ENCODE peak calls at places on chromosome 20, in ten cellular contexts. R, K, H, X, C, Q, T, D, N and Z are unnamed samples.

GRCh38 chr20:62900692-62901584 is 25.4 kb downstream of the DIDO1 start:
- DNase-seq in R (no peak), K (peak; percentile 32), H (peak; percentile 88), X (no peak), C (no peak), Q (peak; percentile 55), T (no peak), D (peak; percentile 68), N (peak; percentile 58), Z (peak; percentile 34)

GRCh38 chr20:9615766-9616454 is 101.5 kb downstream of the LAMP5 start:
- DNase-seq in R (no peak), K (no peak), H (peak; percentile 21), X (no peak), C (no peak), Q (no peak), T (no peak), D (no peak), N (no peak), Z (no peak)

GRCh38 chr20:17684077-17684888 is 2.2 kb upstream of the RRBP1 start:
- DNase-seq in R (no peak), K (no peak), H (no peak), X (no peak), C (no peak), Q (peak; percentile 44), T (no peak), D (no peak), N (no peak), Z (no peak)

GRCh38 chr20:50333131-50333530 is 142.5 kb downstream of the CEBPB start:
- DNase-seq in R (no peak), K (no peak), H (no peak), X (no peak), C (no peak), Q (no peak), T (no peak), D (no peak), N (no peak), Z (no peak)

GRCh38 chr20:48295445-48295903 is 510.2 kb upstream of the SULF2 start:
- DNase-seq in R (peak; percentile 98), K (peak; percentile 66), H (peak; percentile 56), X (peak; percentile 67), C (peak; percentile 86), Q (no peak), T (no peak), D (no peak), N (peak; percentile 97), Z (peak; percentile 91)

GRCh38 chr20:38762174-38762573 is 13.9 kb downstream of the ACTR5 start:
- DNase-seq in R (no peak), K (no peak), H (no peak), X (no peak), C (no peak), Q (no peak), T (no peak), D (no peak), N (no peak), Z (no peak)

GRCh38 chr20:61912665-61913422 is 152.8 kb downstream of the TAF4 start:
- DNase-seq in R (no peak), K (no peak), H (no peak), X (no peak), C (no peak), Q (no peak), T (no peak), D (no peak), N (no peak), Z (no peak)

GRCh38 chr20:35893942-35894341 is 60.4 kb downstream of the SCAND1 start:
- DNase-seq in R (no peak), K (no peak), H (no peak), X (no peak), C (no peak), Q (no peak), T (no peak), D (no peak), N (no peak), Z (no peak)

GRCh38 chr20:2798095-2798805 is 2.2 kb downstream of the CPXM1 start:
- DNase-seq in R (no peak), K (no peak), H (no peak), X (no peak), C (no peak), Q (no peak), T (no peak), D (no peak), N (no peak), Z (no peak)

GRCh38 chr20:25761596-25761995 is 64.9 kb upstream of the ZNF337 start:
- DNase-seq in R (no peak), K (no peak), H (no peak), X (no peak), C (no peak), Q (no peak), T (no peak), D (no peak), N (no peak), Z (no peak)

GRCh38 chr20:23867152-23867776 is 12.3 kb downstream of the CST5 start:
- DNase-seq in R (no peak), K (no peak), H (no peak), X (no peak), C (no peak), Q (no peak), T (no peak), D (no peak), N (no peak), Z (no peak)

GRCh38 chr20:46905364-46906125 is 10.9 kb downstream of the EYA2 start:
- DNase-seq in R (no peak), K (no peak), H (no peak), X (no peak), C (no peak), Q (no peak), T (no peak), D (no peak), N (no peak), Z (no peak)

GRCh38 chr20:62805711-62806382 is 1.2 kb downstream of the OGFR start:
- DNase-seq in R (peak; percentile 29), K (no peak), H (no peak), X (no peak), C (no peak), Q (peak; percentile 60), T (no peak), D (no peak), N (peak; percentile 43), Z (no peak)

GRCh38 chr20:59994697-59995122 is 36.5 kb downstream of the CDH26 start:
- DNase-seq in R (peak; percentile 23), K (peak; percentile 19), H (no peak), X (no peak), C (no peak), Q (peak; percentile 18), T (no peak), D (no peak), N (peak; percentile 3), Z (no peak)

GRCh38 chr20:51383891-51384510 is 158.5 kb downstream of the NFATC2 start:
- DNase-seq in R (no peak), K (no peak), H (no peak), X (no peak), C (no peak), Q (no peak), T (no peak), D (no peak), N (no peak), Z (no peak)

GRCh38 chr20:5126512-5127203 is at the start of gene CDS2:
- DNase-seq in R (peak; percentile 99), K (peak; percentile 98), H (peak; percentile 99), X (peak; percentile 94), C (peak; percentile 91), Q (peak; percentile 100), T (peak; percentile 100), D (peak; percentile 99), N (peak; percentile 99), Z (peak; percentile 92)

GRCh38 chr20:18566892-18567738 is at the start of gene SMIM26:
- DNase-seq in R (peak; percentile 88), K (peak; percentile 93), H (peak; percentile 96), X (peak; percentile 85), C (peak; percentile 47), Q (peak; percentile 97), T (peak; percentile 94), D (peak; percentile 92), N (peak; percentile 88), Z (peak; percentile 71)

GRCh38 chr20:5504061-5504739 is 187.4 kb upstream of the PROKR2 start:
- DNase-seq in R (peak; percentile 72), K (no peak), H (peak; percentile 80), X (no peak), C (no peak), Q (peak; percentile 71), T (no peak), D (no peak), N (peak; percentile 53), Z (no peak)

GRCh38 chr20:47730744-47731143 is 54.5 kb downstream of the SULF2 start:
- DNase-seq in R (no peak), K (no peak), H (no peak), X (no peak), C (no peak), Q (no peak), T (no peak), D (no peak), N (no peak), Z (no peak)

GRCh38 chr20:688809-689208 is 13.2 kb upstream of the SCRT2 start:
- DNase-seq in R (peak; percentile 14), K (no peak), H (no peak), X (peak; percentile 54), C (no peak), Q (no peak), T (no peak), D (no peak), N (no peak), Z (no peak)

GRCh38 chr20:6678101-6678500 is 89.4 kb upstream of the BMP2 start:
- DNase-seq in R (no peak), K (no peak), H (no peak), X (no peak), C (no peak), Q (no peak), T (no peak), D (no peak), N (no peak), Z (no peak)

GRCh38 chr20:34531608-34532265 is 15.5 kb downstream of the DYNLRB1 start:
- DNase-seq in R (no peak), K (no peak), H (no peak), X (no peak), C (no peak), Q (no peak), T (no peak), D (no peak), N (no peak), Z (no peak)

GRCh38 chr20:52294106-52294628 is 102.6 kb upstream of the ZFP64 start:
- DNase-seq in R (no peak), K (no peak), H (no peak), X (no peak), C (no peak), Q (no peak), T (no peak), D (no peak), N (peak; percentile 26), Z (no peak)

GRCh38 chr20:1280421-1281102 is 14.5 kb downstream of the SNPH start:
- DNase-seq in R (peak; percentile 42), K (no peak), H (no peak), X (no peak), C (no peak), Q (no peak), T (no peak), D (no peak), N (no peak), Z (no peak)

GRCh38 chr20:23647346-23647745 is 9.6 kb upstream of the CST3 start:
- DNase-seq in R (no peak), K (no peak), H (no peak), X (no peak), C (no peak), Q (no peak), T (no peak), D (no peak), N (no peak), Z (no peak)

GRCh38 chr20:51807864-51808263 is 5.5 kb upstream of the SALL4 start:
- DNase-seq in R (no peak), K (no peak), H (no peak), X (no peak), C (no peak), Q (no peak), T (no peak), D (no peak), N (no peak), Z (no peak)

GRCh38 chr20:50855498-50856474 is 60.9 kb downstream of the BCAS4 start:
- DNase-seq in R (no peak), K (peak; percentile 64), H (no peak), X (peak; percentile 40), C (no peak), Q (no peak), T (no peak), D (no peak), N (peak; percentile 8), Z (peak; percentile 10)

GRCh38 chr20:51335329-51335841 is 207.1 kb downstream of the NFATC2 start:
- DNase-seq in R (peak; percentile 99), K (no peak), H (no peak), X (peak; percentile 67), C (peak; percentile 100), Q (no peak), T (no peak), D (no peak), N (peak; percentile 17), Z (peak; percentile 72)